ENCODE peak calls at places on chromosome 22, in four cellular contexts. One of them, this sample, is unnamed.

GRCh38 chr22:31952459-31952858 is 8.1 kb downstream of the YWHAH start:
- DNase-seq in esophagus squamous epithelium: no peak
- DNase-seq in NCI-H1105: no peak
- DNase-seq in anterior cingulate cortex: no peak
- DNase-seq in this sample: no peak

GRCh38 chr22:46033256-46034200 is 56.6 kb upstream of the WNT7B start:
- DNase-seq in NCI-H1105: no peak
- DNase-seq in anterior cingulate cortex: no peak
- DNase-seq in esophagus squamous epithelium: no peak
- DNase-seq in this sample: no peak

GRCh38 chr22:36298601-36299000 is 45.7 kb downstream of the APOL1 start:
- DNase-seq in NCI-H1105: no peak
- DNase-seq in esophagus squamous epithelium: no peak
- DNase-seq in anterior cingulate cortex: no peak
- DNase-seq in this sample: no peak

GRCh38 chr22:36743591-36744412 is 32.1 kb downstream of the IFT27 start:
- DNase-seq in NCI-H1105: no peak
- DNase-seq in anterior cingulate cortex: no peak
- DNase-seq in esophagus squamous epithelium: no peak
- DNase-seq in this sample: no peak

GRCh38 chr22:33221566-33221965 is 163.4 kb upstream of the SYN3 start:
- DNase-seq in NCI-H1105: no peak
- DNase-seq in anterior cingulate cortex: no peak
- DNase-seq in esophagus squamous epithelium: no peak
- DNase-seq in this sample: no peak

GRCh38 chr22:23386822-23387580 is 193.1 kb downstream of the IGLL1 start:
- DNase-seq in anterior cingulate cortex: no peak
- DNase-seq in esophagus squamous epithelium: no peak
- DNase-seq in NCI-H1105: no peak
- DNase-seq in this sample: no peak

GRCh38 chr22:24247564-24248344 is 2.9 kb upstream of the GGT5 start:
- DNase-seq in NCI-H1105: peak
- DNase-seq in esophagus squamous epithelium: no peak
- DNase-seq in anterior cingulate cortex: peak
- DNase-seq in this sample: peak

GRCh38 chr22:20960609-20961008 is 6.4 kb upstream of the AIFM3 start:
- DNase-seq in esophagus squamous epithelium: no peak
- DNase-seq in NCI-H1105: no peak
- DNase-seq in anterior cingulate cortex: no peak
- DNase-seq in this sample: no peak

GRCh38 chr22:48866906-48867597 is 960.6 kb downstream of the BRD1 start:
- DNase-seq in NCI-H1105: no peak
- DNase-seq in anterior cingulate cortex: peak
- DNase-seq in esophagus squamous epithelium: no peak
- DNase-seq in this sample: no peak

GRCh38 chr22:26564181-26564580 is 25.8 kb downstream of the TPST2 start:
- DNase-seq in esophagus squamous epithelium: no peak
- DNase-seq in NCI-H1105: no peak
- DNase-seq in anterior cingulate cortex: no peak
- DNase-seq in this sample: no peak

GRCh38 chr22:47772864-47773263 is 1010.4 kb downstream of the TBC1D22A start:
- DNase-seq in anterior cingulate cortex: no peak
- DNase-seq in esophagus squamous epithelium: no peak
- DNase-seq in NCI-H1105: no peak
- DNase-seq in this sample: no peak

GRCh38 chr22:35477911-35478582 is 62.6 kb upstream of the RASD2 start:
- DNase-seq in NCI-H1105: peak
- DNase-seq in anterior cingulate cortex: no peak
- DNase-seq in esophagus squamous epithelium: no peak
- DNase-seq in this sample: peak

GRCh38 chr22:50726643-50727340 is 11.2 kb upstream of the ACR start:
- DNase-seq in NCI-H1105: no peak
- DNase-seq in esophagus squamous epithelium: no peak
- DNase-seq in anterior cingulate cortex: no peak
- DNase-seq in this sample: no peak

GRCh38 chr22:44746836-44747519 is 5.4 kb upstream of the ARHGAP8 start:
- DNase-seq in anterior cingulate cortex: no peak
- DNase-seq in NCI-H1105: no peak
- DNase-seq in esophagus squamous epithelium: no peak
- DNase-seq in this sample: no peak

GRCh38 chr22:39078329-39078728 is 1.3 kb downstream of the APOBEC3G start:
- DNase-seq in NCI-H1105: no peak
- DNase-seq in esophagus squamous epithelium: no peak
- DNase-seq in anterior cingulate cortex: no peak
- DNase-seq in this sample: no peak

GRCh38 chr22:47655930-47656329 is 893.5 kb downstream of the TBC1D22A start:
- DNase-seq in esophagus squamous epithelium: no peak
- DNase-seq in NCI-H1105: no peak
- DNase-seq in anterior cingulate cortex: no peak
- DNase-seq in this sample: no peak

GRCh38 chr22:27223317-27224177 is 566.2 kb downstream of the MIAT start:
- DNase-seq in esophagus squamous epithelium: no peak
- DNase-seq in NCI-H1105: no peak
- DNase-seq in anterior cingulate cortex: no peak
- DNase-seq in this sample: no peak

GRCh38 chr22:26086359-26086758 is 82.9 kb upstream of the SEZ6L start:
- DNase-seq in NCI-H1105: peak
- DNase-seq in anterior cingulate cortex: no peak
- DNase-seq in esophagus squamous epithelium: no peak
- DNase-seq in this sample: no peak

GRCh38 chr22:42700355-42700754 is 20.3 kb downstream of the A4GALT start:
- DNase-seq in anterior cingulate cortex: no peak
- DNase-seq in NCI-H1105: no peak
- DNase-seq in esophagus squamous epithelium: no peak
- DNase-seq in this sample: no peak

GRCh38 chr22:43310311-43310710 is 32.9 kb downstream of the SCUBE1 start:
- DNase-seq in NCI-H1105: no peak
- DNase-seq in esophagus squamous epithelium: no peak
- DNase-seq in anterior cingulate cortex: no peak
- DNase-seq in this sample: no peak

GRCh38 chr22:20526628-20527355 is 19.4 kb downstream of the MED15 start:
- DNase-seq in esophagus squamous epithelium: no peak
- DNase-seq in anterior cingulate cortex: no peak
- DNase-seq in NCI-H1105: no peak
- DNase-seq in this sample: no peak

GRCh38 chr22:17705565-17706450 is 67.3 kb downstream of the BCL2L13 start:
- DNase-seq in esophagus squamous epithelium: no peak
- DNase-seq in anterior cingulate cortex: no peak
- DNase-seq in NCI-H1105: no peak
- DNase-seq in this sample: no peak

This sample was measured in NCI-H2171.